ENCODE peak calls at places on chromosomes 5 and 9, in ten cellular contexts. One of them, this sample, is unnamed.

GRCh38 chr9:113536483-113537226 is 73.1 kb downstream of the RGS3 start:
- DNase-seq in GM23248: no peak
- DNase-seq in T-cell: no peak
- DNase-seq in NCI-H1694 treated with DMSO at 0.1 percent for 48 hours: no peak
- DNase-seq in effector CD4-positive, alpha-beta T cell: no peak
- DNase-seq in OCI-M1: no peak
- DNase-seq in stimulated activated CD4-positive, alpha-beta T cell treated with anti-CD3 and anti-CD28 coated beads, Interleukin-12 subunit alpha, Interleukin-12 subunit beta, amount 100 ng/mL, for 4 hours: no peak
- DNase-seq in neural progenitor cell: peak; percentile 33
- DNase-seq in stimulated activated CD8-positive, alpha-beta memory T cell treated with anti-CD3 and anti-CD28 coated beads, Interleukin-12 subunit alpha, Interleukin-12 subunit beta, amount 100 ng/mL, for 1 hour: no peak
- DNase-seq in HT1080: no peak
- DNase-seq in this sample: no peak

GRCh38 chr5:123803359-123803758 is 291.4 kb downstream of the CSNK1G3 start:
- DNase-seq in GM23248: no peak
- DNase-seq in T-cell: no peak
- DNase-seq in NCI-H1694 treated with DMSO at 0.1 percent for 48 hours: no peak
- DNase-seq in effector CD4-positive, alpha-beta T cell: no peak
- DNase-seq in OCI-M1: no peak
- DNase-seq in stimulated activated CD4-positive, alpha-beta T cell treated with anti-CD3 and anti-CD28 coated beads, Interleukin-12 subunit alpha, Interleukin-12 subunit beta, amount 100 ng/mL, for 4 hours: no peak
- DNase-seq in neural progenitor cell: no peak
- DNase-seq in stimulated activated CD8-positive, alpha-beta memory T cell treated with anti-CD3 and anti-CD28 coated beads, Interleukin-12 subunit alpha, Interleukin-12 subunit beta, amount 100 ng/mL, for 1 hour: no peak
- DNase-seq in HT1080: no peak
- DNase-seq in this sample: no peak

GRCh38 chr5:36763454-36763853 is 113.1 kb upstream of the NIPBL start:
- DNase-seq in GM23248: no peak
- DNase-seq in T-cell: no peak
- DNase-seq in NCI-H1694 treated with DMSO at 0.1 percent for 48 hours: no peak
- DNase-seq in effector CD4-positive, alpha-beta T cell: no peak
- DNase-seq in OCI-M1: no peak
- DNase-seq in stimulated activated CD4-positive, alpha-beta T cell treated with anti-CD3 and anti-CD28 coated beads, Interleukin-12 subunit alpha, Interleukin-12 subunit beta, amount 100 ng/mL, for 4 hours: no peak
- DNase-seq in neural progenitor cell: no peak
- DNase-seq in stimulated activated CD8-positive, alpha-beta memory T cell treated with anti-CD3 and anti-CD28 coated beads, Interleukin-12 subunit alpha, Interleukin-12 subunit beta, amount 100 ng/mL, for 1 hour: no peak
- DNase-seq in HT1080: no peak
- DNase-seq in this sample: no peak

GRCh38 chr5:108602830-108603229 is 144.9 kb upstream of the FER start:
- DNase-seq in GM23248: no peak
- DNase-seq in T-cell: no peak
- DNase-seq in NCI-H1694 treated with DMSO at 0.1 percent for 48 hours: no peak
- DNase-seq in effector CD4-positive, alpha-beta T cell: no peak
- DNase-seq in OCI-M1: no peak
- DNase-seq in stimulated activated CD4-positive, alpha-beta T cell treated with anti-CD3 and anti-CD28 coated beads, Interleukin-12 subunit alpha, Interleukin-12 subunit beta, amount 100 ng/mL, for 4 hours: no peak
- DNase-seq in neural progenitor cell: no peak
- DNase-seq in stimulated activated CD8-positive, alpha-beta memory T cell treated with anti-CD3 and anti-CD28 coated beads, Interleukin-12 subunit alpha, Interleukin-12 subunit beta, amount 100 ng/mL, for 1 hour: no peak
- DNase-seq in HT1080: no peak
- DNase-seq in this sample: no peak

GRCh38 chr5:14187660-14188059 is 44.5 kb downstream of the TRIO start:
- DNase-seq in GM23248: no peak
- DNase-seq in T-cell: no peak
- DNase-seq in NCI-H1694 treated with DMSO at 0.1 percent for 48 hours: no peak
- DNase-seq in effector CD4-positive, alpha-beta T cell: no peak
- DNase-seq in OCI-M1: no peak
- DNase-seq in stimulated activated CD4-positive, alpha-beta T cell treated with anti-CD3 and anti-CD28 coated beads, Interleukin-12 subunit alpha, Interleukin-12 subunit beta, amount 100 ng/mL, for 4 hours: no peak
- DNase-seq in neural progenitor cell: no peak
- DNase-seq in stimulated activated CD8-positive, alpha-beta memory T cell treated with anti-CD3 and anti-CD28 coated beads, Interleukin-12 subunit alpha, Interleukin-12 subunit beta, amount 100 ng/mL, for 1 hour: no peak
- DNase-seq in HT1080: no peak
- DNase-seq in this sample: no peak

GRCh38 chr5:11672385-11673085 is 231.7 kb downstream of the CTNND2 start:
- DNase-seq in GM23248: no peak
- DNase-seq in T-cell: no peak
- DNase-seq in NCI-H1694 treated with DMSO at 0.1 percent for 48 hours: no peak
- DNase-seq in effector CD4-positive, alpha-beta T cell: no peak
- DNase-seq in OCI-M1: no peak
- DNase-seq in stimulated activated CD4-positive, alpha-beta T cell treated with anti-CD3 and anti-CD28 coated beads, Interleukin-12 subunit alpha, Interleukin-12 subunit beta, amount 100 ng/mL, for 4 hours: no peak
- DNase-seq in neural progenitor cell: no peak
- DNase-seq in stimulated activated CD8-positive, alpha-beta memory T cell treated with anti-CD3 and anti-CD28 coated beads, Interleukin-12 subunit alpha, Interleukin-12 subunit beta, amount 100 ng/mL, for 1 hour: no peak
- DNase-seq in HT1080: no peak
- DNase-seq in this sample: no peak

GRCh38 chr5:7087719-7088297 is 308.1 kb upstream of the ADCY2 start:
- DNase-seq in GM23248: no peak
- DNase-seq in T-cell: no peak
- DNase-seq in NCI-H1694 treated with DMSO at 0.1 percent for 48 hours: no peak
- DNase-seq in effector CD4-positive, alpha-beta T cell: no peak
- DNase-seq in OCI-M1: no peak
- DNase-seq in stimulated activated CD4-positive, alpha-beta T cell treated with anti-CD3 and anti-CD28 coated beads, Interleukin-12 subunit alpha, Interleukin-12 subunit beta, amount 100 ng/mL, for 4 hours: no peak
- DNase-seq in neural progenitor cell: no peak
- DNase-seq in stimulated activated CD8-positive, alpha-beta memory T cell treated with anti-CD3 and anti-CD28 coated beads, Interleukin-12 subunit alpha, Interleukin-12 subunit beta, amount 100 ng/mL, for 1 hour: no peak
- DNase-seq in HT1080: no peak
- DNase-seq in this sample: no peak

GRCh38 chr5:172630961-172631360 is 10.1 kb upstream of the NEURL1B start:
- DNase-seq in GM23248: no peak
- DNase-seq in T-cell: no peak
- DNase-seq in NCI-H1694 treated with DMSO at 0.1 percent for 48 hours: no peak
- DNase-seq in effector CD4-positive, alpha-beta T cell: no peak
- DNase-seq in OCI-M1: no peak
- DNase-seq in stimulated activated CD4-positive, alpha-beta T cell treated with anti-CD3 and anti-CD28 coated beads, Interleukin-12 subunit alpha, Interleukin-12 subunit beta, amount 100 ng/mL, for 4 hours: no peak
- DNase-seq in neural progenitor cell: no peak
- DNase-seq in stimulated activated CD8-positive, alpha-beta memory T cell treated with anti-CD3 and anti-CD28 coated beads, Interleukin-12 subunit alpha, Interleukin-12 subunit beta, amount 100 ng/mL, for 1 hour: no peak
- DNase-seq in HT1080: no peak
- DNase-seq in this sample: no peak

GRCh38 chr5:73865315-73865714 is 239.3 kb downstream of the ARHGEF28 start:
- DNase-seq in GM23248: no peak
- DNase-seq in T-cell: no peak
- DNase-seq in NCI-H1694 treated with DMSO at 0.1 percent for 48 hours: no peak
- DNase-seq in effector CD4-positive, alpha-beta T cell: no peak
- DNase-seq in OCI-M1: no peak
- DNase-seq in stimulated activated CD4-positive, alpha-beta T cell treated with anti-CD3 and anti-CD28 coated beads, Interleukin-12 subunit alpha, Interleukin-12 subunit beta, amount 100 ng/mL, for 4 hours: no peak
- DNase-seq in neural progenitor cell: no peak
- DNase-seq in stimulated activated CD8-positive, alpha-beta memory T cell treated with anti-CD3 and anti-CD28 coated beads, Interleukin-12 subunit alpha, Interleukin-12 subunit beta, amount 100 ng/mL, for 1 hour: no peak
- DNase-seq in HT1080: no peak
- DNase-seq in this sample: no peak

GRCh38 chr5:102747386-102748166 is 7.5 kb upstream of the PAM start:
- DNase-seq in GM23248: no peak
- DNase-seq in T-cell: no peak
- DNase-seq in NCI-H1694 treated with DMSO at 0.1 percent for 48 hours: no peak
- DNase-seq in effector CD4-positive, alpha-beta T cell: no peak
- DNase-seq in OCI-M1: no peak
- DNase-seq in stimulated activated CD4-positive, alpha-beta T cell treated with anti-CD3 and anti-CD28 coated beads, Interleukin-12 subunit alpha, Interleukin-12 subunit beta, amount 100 ng/mL, for 4 hours: no peak
- DNase-seq in neural progenitor cell: no peak
- DNase-seq in stimulated activated CD8-positive, alpha-beta memory T cell treated with anti-CD3 and anti-CD28 coated beads, Interleukin-12 subunit alpha, Interleukin-12 subunit beta, amount 100 ng/mL, for 1 hour: no peak
- DNase-seq in HT1080: no peak
- DNase-seq in this sample: no peak

GRCh38 chr5:10106285-10106684 is 143.4 kb downstream of the ATPSCKMT start:
- DNase-seq in GM23248: no peak
- DNase-seq in T-cell: no peak
- DNase-seq in NCI-H1694 treated with DMSO at 0.1 percent for 48 hours: no peak
- DNase-seq in effector CD4-positive, alpha-beta T cell: no peak
- DNase-seq in OCI-M1: no peak
- DNase-seq in stimulated activated CD4-positive, alpha-beta T cell treated with anti-CD3 and anti-CD28 coated beads, Interleukin-12 subunit alpha, Interleukin-12 subunit beta, amount 100 ng/mL, for 4 hours: no peak
- DNase-seq in neural progenitor cell: no peak
- DNase-seq in stimulated activated CD8-positive, alpha-beta memory T cell treated with anti-CD3 and anti-CD28 coated beads, Interleukin-12 subunit alpha, Interleukin-12 subunit beta, amount 100 ng/mL, for 1 hour: no peak
- DNase-seq in HT1080: no peak
- DNase-seq in this sample: no peak